ENCODE peak calls at places on chromosome 16, in ten cellular contexts. W is A549, D is GM23338, Q is RWPE1, Z is MCF 10A, B is DND-41, S is cardiac muscle cell, M is lung, O is progenitor cell of endocrine pancreas, G is neural progenitor cell. V is an unnamed sample.

GRCh38 chr16:54099627-54100026 is 187.0 kb downstream of the IRX3 start:
- DNase-seq in W (no peak), D (no peak), Q (no peak), Z (no peak), B (no peak), S (no peak), M (no peak), O (no peak), G (no peak), V (no peak)

GRCh38 chr16:24731722-24732419 is 2.4 kb downstream of the TNRC6A start:
- DNase-seq in W (no peak), D (no peak), Q (no peak), Z (no peak), B (no peak), S (peak), M (no peak), O (no peak), G (no peak), V (no peak)

GRCh38 chr16:19240494-19240893 is 45.0 kb upstream of the CLEC19A start:
- DNase-seq in W (no peak), D (no peak), Q (no peak), Z (no peak), B (no peak), S (no peak), M (no peak), O (no peak), G (no peak), V (no peak)

GRCh38 chr16:86578499-86579267 is at the start of gene FOXL1:
- DNase-seq in W (no peak), D (peak), Q (no peak), Z (no peak), B (no peak), S (no peak), M (no peak), O (no peak), G (peak), V (no peak)

GRCh38 chr16:11372073-11372923 is 27.0 kb downstream of the RMI2 start:
- DNase-seq in W (no peak), D (no peak), Q (no peak), Z (no peak), B (no peak), S (no peak), M (no peak), O (no peak), G (no peak), V (no peak)

GRCh38 chr16:10694830-10695229 is at the start of gene TEKT5:
- DNase-seq in W (no peak), D (no peak), Q (no peak), Z (no peak), B (no peak), S (no peak), M (no peak), O (no peak), G (no peak), V (no peak)

GRCh38 chr16:83248735-83249469 is 558.9 kb upstream of the HSBP1 start:
- DNase-seq in W (no peak), D (no peak), Q (no peak), Z (no peak), B (no peak), S (peak), M (no peak), O (no peak), G (no peak), V (no peak)

GRCh38 chr16:72847187-72848044 is 200.5 kb downstream of the ZFHX3 start:
- DNase-seq in W (peak), D (peak), Q (no peak), Z (peak), B (peak), S (peak), M (no peak), O (no peak), G (peak), V (peak)

GRCh38 chr16:56344518-56345405 is 80.6 kb downstream of the AMFR start:
- DNase-seq in W (no peak), D (no peak), Q (peak), Z (peak), B (no peak), S (no peak), M (no peak), O (no peak), G (no peak), V (no peak)

GRCh38 chr16:70437017-70437581 is 1.8 kb downstream of the ST3GAL2 start:
- DNase-seq in W (no peak), D (peak), Q (no peak), Z (peak), B (peak), S (peak), M (no peak), O (no peak), G (peak), V (peak)

GRCh38 chr16:11235703-11235991 is 20.4 kb downstream of the SOCS1 start:
- DNase-seq in W (no peak), D (no peak), Q (no peak), Z (no peak), B (no peak), S (no peak), M (no peak), O (no peak), G (no peak), V (no peak)

GRCh38 chr16:77711775-77712174 is 10.5 kb upstream of the NUDT7 start:
- DNase-seq in W (no peak), D (no peak), Q (no peak), Z (no peak), B (no peak), S (no peak), M (no peak), O (no peak), G (no peak), V (no peak)

GRCh38 chr16:53022374-53022773 is 30.3 kb downstream of the CHD9NB start:
- DNase-seq in W (peak), D (peak), Q (peak), Z (peak), B (peak), S (peak), M (peak), O (peak), G (peak), V (peak)

GRCh38 chr16:86363057-86363490 is 147.3 kb upstream of the FOXF1 start:
- DNase-seq in W (no peak), D (no peak), Q (peak), Z (peak), B (no peak), S (peak), M (no peak), O (no peak), G (no peak), V (no peak)

GRCh38 chr16:14491831-14492529 is 138.1 kb downstream of the PARN start:
- DNase-seq in W (no peak), D (no peak), Q (no peak), Z (no peak), B (no peak), S (no peak), M (no peak), O (no peak), G (no peak), V (no peak)

GRCh38 chr16:4261557-4262172 is 11.2 kb downstream of the TFAP4 start:
- DNase-seq in W (peak), D (peak), Q (no peak), Z (peak), B (peak), S (peak), M (no peak), O (peak), G (peak), V (peak)

GRCh38 chr16:57185446-57185944 is 344 bp downstream of the PSME3IP1 start:
- DNase-seq in W (peak), D (peak), Q (peak), Z (peak), B (no peak), S (peak), M (peak), O (no peak), G (peak), V (peak)

DNA sequence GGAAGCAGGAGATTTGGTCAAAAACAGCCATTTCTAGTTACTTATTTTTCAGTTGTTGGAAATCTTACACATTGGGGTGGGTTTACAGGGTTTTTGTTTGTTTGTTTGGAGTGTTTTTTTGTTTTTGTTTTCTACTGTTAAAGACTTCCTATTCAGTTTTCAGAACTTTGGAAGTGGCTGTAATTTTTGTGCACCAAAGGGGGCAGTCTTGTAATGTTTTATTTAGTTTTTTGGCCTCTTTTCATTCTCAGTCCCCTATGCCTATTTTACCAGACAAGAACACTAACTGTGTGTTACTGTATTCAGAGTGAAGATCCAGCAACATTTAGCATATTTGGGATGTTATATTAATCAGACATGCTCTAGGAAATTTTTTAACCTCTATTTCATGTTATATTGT is 20.6 kb downstream of the TPPP3 start:
- DNase-seq in W (no peak), D (peak), Q (peak), Z (peak), B (no peak), S (no peak), M (no peak), O (no peak), G (no peak), V (no peak)
- TF ChIP-seq CTCF in W (peak), D (peak), Q (peak), Z (peak), B (peak), S (peak), M (peak), O (peak), G (peak), V (peak)

GRCh38 chr16:85238233-85238647 is 126.0 kb upstream of the CIBAR2 start:
- DNase-seq in W (no peak), D (peak), Q (no peak), Z (no peak), B (no peak), S (peak), M (peak), O (no peak), G (peak), V (no peak)
- TF ChIP-seq CTCF in W (no peak), D (peak), Q (no peak), Z (no peak), B (no peak), S (peak), M (no peak), O (no peak), G (peak), V (no peak)

DNA sequence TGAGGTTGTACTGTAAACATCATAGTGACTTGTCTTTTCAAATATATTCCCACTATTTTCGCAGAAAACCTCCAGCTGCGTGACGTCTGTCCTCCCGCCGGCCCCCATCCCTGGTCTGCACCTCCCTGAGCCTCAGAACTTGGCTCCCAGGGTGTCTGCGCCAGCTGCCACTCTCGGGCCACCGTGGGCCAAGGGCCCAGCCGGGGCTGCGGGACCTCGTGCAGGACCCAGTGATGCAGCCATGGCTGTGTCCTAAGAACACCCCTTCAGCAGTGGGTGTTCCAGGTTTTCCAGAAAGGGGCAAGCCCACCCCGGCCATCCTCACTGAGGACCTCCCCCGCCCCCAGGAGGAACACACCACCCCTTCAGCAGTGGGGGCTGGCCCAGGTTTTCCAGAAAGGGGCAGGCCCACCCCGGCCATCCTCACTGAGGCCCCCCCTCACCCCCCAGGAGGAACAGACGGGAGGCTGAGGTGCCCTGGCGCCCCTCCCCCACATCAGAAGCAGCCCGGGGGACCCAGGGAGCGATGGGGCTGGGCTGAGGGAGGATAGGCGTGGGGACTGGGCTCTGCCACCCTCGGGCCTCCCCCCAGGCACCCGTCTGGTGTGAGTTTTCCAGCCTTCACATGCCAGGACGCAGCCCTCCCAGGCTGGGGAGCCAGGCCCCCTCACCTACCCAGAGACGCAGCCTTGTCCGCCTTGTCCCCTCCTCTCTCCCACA is 12.2 kb upstream of the ZFPM1 start:
- DNase-seq in W (no peak), D (no peak), Q (no peak), Z (no peak), B (no peak), S (no peak), M (no peak), O (no peak), G (no peak), V (no peak)
- TF ChIP-seq CTCF in W (no peak), D (no peak), Q (no peak), Z (no peak), B (no peak), S (no peak), M (no peak), O (no peak), G (no peak), V (no peak)

DNA sequence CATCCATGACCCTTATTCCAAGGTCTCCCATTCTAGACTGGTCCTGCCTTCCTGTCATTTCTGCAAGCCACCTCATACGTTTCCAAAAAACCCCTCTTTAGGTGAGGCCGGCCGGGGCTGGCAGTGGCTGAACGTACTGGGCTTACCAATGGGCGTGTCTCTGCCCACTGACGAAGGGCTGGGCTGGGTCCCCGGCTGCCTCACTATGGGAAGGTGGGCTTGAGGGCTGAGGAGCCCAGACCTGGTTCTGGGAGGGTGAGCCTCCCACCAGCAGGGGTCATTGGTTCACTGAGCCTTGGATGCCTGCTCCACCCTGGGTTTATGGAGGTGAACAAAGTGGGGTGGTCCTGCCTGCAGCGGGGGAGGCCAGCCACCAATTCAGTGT is 19.9 kb downstream of the KDM8 start:
- DNase-seq in W (no peak), D (no peak), Q (no peak), Z (no peak), B (no peak), S (no peak), M (no peak), O (no peak), G (no peak), V (no peak)
- TF ChIP-seq CTCF in W (no peak), D (peak), Q (no peak), Z (no peak), B (peak), S (no peak), M (no peak), O (peak), G (no peak), V (no peak)

GRCh38 chr16:740764-741505 is at the start of gene CIAO3:
- DNase-seq in W (peak), D (peak), Q (peak), Z (peak), B (peak), S (peak), M (peak), O (peak), G (peak), V (peak)
- TF ChIP-seq CTCF in W (peak), D (peak), Q (peak), Z (peak), B (peak), S (peak), M (peak), O (peak), G (peak), V (peak)